ENCODE peak calls at places on chromosomes 12 and 14, in ten cellular contexts. Z, W, N, T, D, K, C, S, E and R are unnamed samples.

GRCh38 chr14:104892517-104893434 is 27.7 kb downstream of the CEP170B start:
- DNase-seq in E (peak; percentile 59), C (peak; percentile 8), Z (peak; percentile 2), T (no peak), D (no peak), N (no peak), K (no peak), W (peak; percentile 42), S (no peak), R (no peak)

GRCh38 chr14:76768201-76768656 is 7.0 kb downstream of the VASH1 start:
- DNase-seq in C (peak; percentile 54), N (no peak), T (no peak), E (no peak), S (peak; percentile 69), Z (no peak), K (peak; percentile 20), D (no peak), W (no peak), R (no peak)

GRCh38 chr12:131603106-131604033 is 107.5 kb upstream of the SFSWAP start:
- DNase-seq in S (no peak), T (no peak), W (no peak), Z (no peak), D (no peak), C (no peak), E (no peak), K (no peak), N (no peak), R (no peak)

GRCh38 chr12:68001486-68002466 is 12.5 kb downstream of the IFNG-AS1 start:
- DNase-seq in C (no peak), Z (no peak), D (no peak), N (no peak), E (no peak), K (peak; percentile 41), T (peak; percentile 40), S (no peak), W (no peak), R (peak; percentile 28)

GRCh38 chr12:20525064-20525610 is 156.8 kb downstream of the PDE3A start:
- DNase-seq in Z (no peak), D (no peak), E (no peak), K (no peak), N (no peak), C (no peak), S (no peak), T (peak; percentile 40), W (no peak), R (no peak)

GRCh38 chr14:104135121-104135903 is 3.1 kb upstream of the KIF26A start:
- DNase-seq in C (no peak), E (no peak), S (no peak), N (peak; percentile 84), Z (no peak), D (no peak), K (peak; percentile 89), T (peak; percentile 14), W (peak; percentile 40), R (no peak)

GRCh38 chr12:77834618-77835017 is 3.9 kb downstream of the NAV3 start:
- DNase-seq in K (no peak), Z (no peak), C (no peak), D (no peak), N (no peak), S (no peak), W (no peak), E (no peak), T (no peak), R (no peak)

GRCh38 chr12:5567021-5567744 is 135.3 kb downstream of the NTF3 start:
- DNase-seq in N (no peak), S (no peak), C (no peak), D (no peak), T (no peak), K (no peak), Z (no peak), E (no peak), W (no peak), R (no peak)

GRCh38 chr14:105498430-105499255 is 7.6 kb downstream of the TEDC1 start:
- DNase-seq in T (no peak), C (no peak), N (no peak), K (no peak), Z (peak; percentile 71), D (no peak), E (peak; percentile 56), S (no peak), W (no peak), R (no peak)

GRCh38 chr14:96754162-96754844 is 42.9 kb upstream of the VRK1 start:
- DNase-seq in T (no peak), K (no peak), D (no peak), C (no peak), E (peak; percentile 38), S (no peak), Z (no peak), N (no peak), W (no peak), R (no peak)

GRCh38 chr14:23725528-23725927 is 89.4 kb downstream of the DHRS2 start:
- DNase-seq in E (no peak), W (no peak), S (no peak), Z (no peak), K (no peak), D (no peak), T (no peak), C (no peak), N (no peak), R (no peak)

GRCh38 chr14:23727566-23728335 is 91.6 kb downstream of the DHRS2 start:
- DNase-seq in N (peak; percentile 63), S (peak; percentile 71), T (peak; percentile 43), E (no peak), C (no peak), W (no peak), Z (no peak), D (peak; percentile 26), K (peak; percentile 26), R (peak; percentile 51)

GRCh38 chr14:23725980-23726746 is 90.0 kb downstream of the DHRS2 start:
- DNase-seq in K (no peak), N (no peak), C (no peak), T (no peak), W (no peak), E (no peak), D (peak; percentile 12), Z (no peak), S (no peak), R (no peak)

GRCh38 chr14:23728791-23729190 is 92.6 kb downstream of the DHRS2 start:
- DNase-seq in K (no peak), N (no peak), T (no peak), Z (no peak), W (no peak), C (no peak), E (no peak), D (no peak), S (no peak), R (no peak)

DNA sequence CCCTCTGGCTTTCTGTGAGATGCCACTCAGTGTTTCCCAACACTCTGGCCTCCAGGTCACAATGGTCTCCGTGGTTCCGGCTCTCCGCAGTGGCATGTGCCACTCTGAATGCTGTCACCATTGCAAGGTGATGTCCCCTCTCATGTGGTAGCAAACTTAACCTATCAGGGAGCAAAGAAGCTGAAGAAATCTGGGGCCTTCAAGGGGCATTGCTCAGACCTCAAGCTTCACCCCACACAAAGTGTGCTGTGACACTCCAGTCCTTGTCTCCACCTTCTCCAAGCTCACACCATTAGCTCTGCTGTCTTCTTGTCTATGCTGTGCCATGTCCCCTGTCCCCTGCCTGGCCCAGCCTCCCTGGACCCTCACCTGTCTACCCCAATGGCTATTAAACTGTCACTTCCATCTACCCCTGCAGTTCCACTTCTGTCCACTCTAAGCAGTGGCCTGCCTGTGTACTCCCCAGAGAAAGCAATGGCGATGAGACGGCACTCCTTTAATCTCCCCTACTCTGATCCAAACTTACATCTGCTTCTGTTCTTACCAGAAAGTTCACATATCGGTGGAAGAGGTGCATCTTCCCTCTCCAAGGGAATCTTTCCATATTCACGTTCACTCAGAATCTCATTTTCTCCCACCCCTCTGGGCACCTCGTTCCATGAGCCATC is 93.7 kb downstream of the DHRS2 start:
- DNase-seq in C (no peak), E (no peak), N (peak; percentile 28), K (no peak), T (no peak), W (no peak), D (no peak), Z (no peak), S (no peak), R (no peak)
- TF ChIP-seq CTCF in C (no peak), E (no peak), N (no peak), K (no peak), T (no peak), W (no peak), D (no peak), Z (no peak), S (no peak), R (peak; percentile 25)

GRCh38 chr14:89723930-89724915 is 230.3 kb downstream of the EFCAB11 start:
- DNase-seq in K (no peak), N (no peak), E (no peak), D (peak; percentile 20), C (no peak), T (peak; percentile 47), Z (no peak), W (no peak), S (no peak), R (peak; percentile 45)
- H3K4me3 ChIP-seq in K (no peak overlapping the region), N (no peak overlapping the region), E (peak overlapping the region; percentile 22), D (peak overlapping the region; percentile 42), C (peak overlapping the region; percentile 40), T (peak overlapping the region; percentile 8), Z (no peak overlapping the region), W (no peak overlapping the region), S (no peak overlapping the region), R (peak overlapping the region; percentile 59)

DNA sequence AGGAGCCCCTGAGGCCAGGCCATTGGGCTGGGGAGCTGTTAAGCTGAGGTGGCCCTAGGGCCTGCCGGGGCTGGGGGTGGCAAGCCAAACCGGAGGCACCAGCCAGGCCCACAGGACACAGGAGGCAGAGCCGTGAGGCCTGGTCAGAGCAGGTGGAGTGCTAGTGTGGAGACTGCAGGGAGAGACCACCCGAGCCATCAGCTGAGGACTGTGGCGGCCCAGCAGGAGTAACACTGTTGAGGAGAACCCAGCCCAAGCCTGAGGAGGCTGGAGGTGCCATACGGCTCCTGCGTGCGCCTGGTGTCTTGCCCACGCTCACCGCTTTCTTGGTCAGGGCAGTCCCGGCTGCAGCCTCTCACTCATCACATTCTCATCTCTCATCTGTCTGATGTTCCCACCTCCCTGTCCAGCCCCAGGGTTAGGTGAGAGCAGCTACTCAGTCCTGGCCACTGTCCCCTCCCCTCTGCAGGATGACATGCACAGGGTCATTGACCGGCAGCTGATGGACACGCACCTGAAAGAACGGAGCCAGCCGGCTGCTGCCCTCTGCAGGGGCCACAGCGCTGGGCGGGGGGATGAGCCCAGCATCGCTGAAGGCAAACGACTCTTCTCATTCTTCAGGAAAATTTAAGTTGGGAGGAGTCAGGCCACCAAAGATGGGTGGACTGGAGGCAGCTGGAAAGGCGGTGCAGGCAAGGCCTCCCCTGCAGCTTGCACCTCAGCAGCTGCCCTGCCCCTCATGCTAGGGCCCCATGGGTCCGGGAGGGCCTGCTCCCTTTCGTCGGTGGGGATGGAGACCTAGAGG is 23.8 kb downstream of the RAB35 start:
- DNase-seq in N (no peak), K (peak; percentile 45), D (no peak), W (no peak), S (no peak), E (no peak), Z (no peak), C (no peak), T (no peak), R (no peak)
- TF ChIP-seq CTCF in N (no peak), K (peak; percentile 15), D (no peak), W (no peak), S (no peak), E (no peak), Z (no peak), C (no peak), T (no peak), R (no peak)

DNA sequence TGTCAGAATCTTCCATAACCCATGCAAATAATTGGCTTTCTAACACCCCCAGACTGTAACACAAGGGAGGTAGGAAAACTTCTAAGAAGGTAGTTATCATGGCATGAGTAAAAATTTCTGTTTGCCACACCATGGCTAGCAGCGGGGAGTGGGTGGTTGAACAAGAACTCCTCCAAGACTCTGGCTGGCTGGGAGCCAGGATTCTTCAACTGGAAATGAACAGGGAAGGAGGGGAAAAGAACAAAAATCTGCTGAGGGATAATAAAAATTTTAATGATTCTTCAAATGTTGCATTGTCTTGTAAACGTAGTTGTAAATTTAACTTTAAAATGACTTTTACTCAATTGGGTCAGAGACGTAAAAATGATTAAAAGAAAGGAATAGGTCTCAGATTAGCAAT is 78.9 kb downstream of the AKAP6 start:
- DNase-seq in D (no peak), T (peak; percentile 21), S (peak; percentile 5), N (no peak), W (peak; percentile 18), C (no peak), Z (peak; percentile 67), E (peak; percentile 74), K (no peak), R (peak; percentile 13)
- H3K4me3 ChIP-seq in D (no peak overlapping the region), T (no peak overlapping the region), S (no peak overlapping the region), N (no peak overlapping the region), W (no peak overlapping the region), C (no peak overlapping the region), Z (no peak overlapping the region), E (no peak overlapping the region), K (no peak overlapping the region), R (no peak overlapping the region)